ENCODE peak calls at places on chromosomes 6 and 20, in six cellular contexts. S, D, X, O, Q and K are unnamed samples.

GRCh38 chr6:105097288-105097687 is 82.5 kb downstream of the POPDC3 start:
- DNase-seq in S (no peak), D (no peak), X (no peak), O (no peak), Q (peak; percentile 7), K (peak; percentile 46)

GRCh38 chr20:22226849-22227248 is 357.5 kb downstream of the FOXA2 start:
- DNase-seq in S (no peak), D (no peak), X (no peak), O (no peak), Q (no peak), K (peak; percentile 3)

GRCh38 chr6:81326856-81327561 is 425.5 kb downstream of the TENT5A start:
- DNase-seq in S (no peak), D (no peak), X (no peak), O (no peak), Q (no peak), K (no peak)

GRCh38 chr20:46987001-46987400 is 92.4 kb downstream of the EYA2 start:
- DNase-seq in S (no peak), D (no peak), X (no peak), O (no peak), Q (peak; percentile 32), K (no peak)

GRCh38 chr6:20223119-20223518 is 10.8 kb upstream of the MBOAT1 start:
- DNase-seq in S (no peak), D (no peak), X (no peak), O (no peak), Q (no peak), K (no peak)

GRCh38 chr6:47188588-47189021 is 121.1 kb downstream of the TNFRSF21 start:
- DNase-seq in S (no peak), D (no peak), X (no peak), O (no peak), Q (peak; percentile 99), K (peak; percentile 94)

GRCh38 chr6:167475947-167476346 is 151.1 kb downstream of the TTLL2 start:
- DNase-seq in S (no peak), D (no peak), X (no peak), O (no peak), Q (no peak), K (no peak)

GRCh38 chr6:134722996-134723871 is 226.7 kb downstream of the ALDH8A1 start:
- DNase-seq in S (no peak), D (peak; percentile 38), X (no peak), O (no peak), Q (no peak), K (peak; percentile 40)

GRCh38 chr6:165852676-165853075 is 189.6 kb upstream of the PDE10A start:
- DNase-seq in S (no peak), D (no peak), X (no peak), O (no peak), Q (no peak), K (no peak)

GRCh38 chr20:57037689-57038088 is 228.8 kb downstream of the BMP7 start:
- DNase-seq in S (no peak), D (no peak), X (no peak), O (no peak), Q (no peak), K (no peak)

GRCh38 chr6:18362058-18362561 is 25.0 kb upstream of the RNF144B start:
- DNase-seq in S (no peak), D (no peak), X (no peak), O (no peak), Q (peak; percentile 90), K (peak; percentile 82)

GRCh38 chr6:165922309-165922794 is 245.3 kb downstream of the TBXT start:
- DNase-seq in S (no peak), D (no peak), X (no peak), O (no peak), Q (no peak), K (no peak)

GRCh38 chr20:50932016-50932338 is 740 bp upstream of the ADNP start:
- DNase-seq in S (no peak), D (no peak), X (no peak), O (no peak), Q (no peak), K (no peak)

GRCh38 chr6:127267742-127268588 is 1.3 kb downstream of the RNF146 start:
- DNase-seq in S (no peak), D (no peak), X (no peak), O (no peak), Q (peak; percentile 4), K (no peak)

GRCh38 chr6:27866370-27867050 is 45.7 kb downstream of the OR2B2 start:
- DNase-seq in S (no peak), D (peak; percentile 90), X (no peak), O (peak; percentile 17), Q (peak; percentile 57), K (peak; percentile 67)

GRCh38 chr6:44373787-44374186 is 13.7 kb upstream of the CDC5L start:
- DNase-seq in S (no peak), D (no peak), X (no peak), O (no peak), Q (peak; percentile 17), K (no peak)

GRCh38 chr6:116450769-116451740 is 10.1 kb upstream of the CALHM6 start:
- DNase-seq in S (no peak), D (no peak), X (no peak), O (no peak), Q (peak; percentile 81), K (peak; percentile 64)

GRCh38 chr6:44049163-44049988 is 77.9 kb downstream of the MRPL14 start:
- DNase-seq in S (no peak), D (no peak), X (no peak), O (no peak), Q (peak; percentile 70), K (no peak)

GRCh38 chr6:170144952-170145587 is 145.8 kb downstream of the DLL1 start:
- DNase-seq in S (no peak), D (no peak), X (no peak), O (no peak), Q (peak; percentile 54), K (no peak)

GRCh38 chr20:15220778-15221565 is 883.6 kb upstream of the FLRT3 start:
- DNase-seq in S (no peak), D (no peak), X (no peak), O (no peak), Q (peak; percentile 71), K (peak; percentile 52)

GRCh38 chr6:158642097-158642601 is 2.4 kb downstream of the DYNLT1 start:
- DNase-seq in S (no peak), D (no peak), X (no peak), O (no peak), Q (peak; percentile 81), K (peak; percentile 99)

GRCh38 chr6:36962874-36963273 is 8.3 kb downstream of the PI16 start:
- DNase-seq in S (peak; percentile 63), D (peak; percentile 68), X (peak; percentile 62), O (no peak), Q (no peak), K (peak; percentile 48)

GRCh38 chr20:2585811-2586210 is 49.4 kb downstream of the TMC2 start:
- DNase-seq in S (no peak), D (peak; percentile 29), X (no peak), O (no peak), Q (peak; percentile 60), K (peak; percentile 39)

GRCh38 chr6:155252581-155252980 is 11.2 kb upstream of the CLDN20 start:
- DNase-seq in S (no peak), D (no peak), X (no peak), O (no peak), Q (no peak), K (no peak)

GRCh38 chr20:46031701-46032254 is 2.8 kb downstream of the SLC12A5 start:
- DNase-seq in S (no peak), D (peak; percentile 47), X (peak; percentile 19), O (no peak), Q (no peak), K (no peak)

GRCh38 chr6:6678185-6678671 is 89.7 kb downstream of the LY86 start:
- DNase-seq in S (no peak), D (no peak), X (no peak), O (no peak), Q (peak; percentile 63), K (peak; percentile 81)

GRCh38 chr6:122214605-122215318 is 184.7 kb upstream of the HSF2 start:
- DNase-seq in S (no peak), D (no peak), X (no peak), O (no peak), Q (no peak), K (no peak)

GRCh38 chr6:149158076-149158475 is 159.4 kb upstream of the TAB2 start:
- DNase-seq in S (no peak), D (no peak), X (no peak), O (no peak), Q (no peak), K (no peak)

GRCh38 chr20:60816901-60817300 is 435.2 kb upstream of the CDH4 start:
- DNase-seq in S (no peak), D (no peak), X (no peak), O (no peak), Q (no peak), K (no peak)

GRCh38 chr6:99882151-99882702 is 111.8 kb downstream of the MCHR2 start:
- DNase-seq in S (no peak), D (no peak), X (no peak), O (no peak), Q (no peak), K (no peak)